ENCODE peak calls at places on chromosomes 2 and 18, in nine cellular contexts. K is A673, S is ovary, U is OCI-LY7, Z is epithelial cell of esophagus, R is dorsolateral prefrontal cortex, P is AG04449, B is osteocyte, O is neural crest cell. N is an unnamed sample.

GRCh38 chr2:38508311-38509039 is 94.3 kb downstream of the HNRNPLL start:
- DNase-seq in P (no peak), O (peak; percentile 88), U (peak; percentile 94), Z (peak; percentile 88), K (peak; percentile 92), B (peak; percentile 93), S (peak; percentile 91), R (peak; percentile 56), N (peak; percentile 92)

GRCh38 chr2:233470839-233471238 is 95.7 kb downstream of the USP40 start:
- DNase-seq in U (no peak), K (no peak), P (no peak), S (peak; percentile 5), B (no peak), O (no peak), R (no peak), Z (no peak), N (peak; percentile 11)

GRCh38 chr2:101277111-101277510 is 24.4 kb downstream of the CNOT11 start:
- DNase-seq in U (no peak), K (no peak), R (no peak), P (no peak), S (no peak), B (no peak), O (no peak), Z (peak; percentile 67), N (no peak)

GRCh38 chr2:231710751-231711676 is 2.7 kb downstream of the PTMA start:
- DNase-seq in O (no peak), U (peak; percentile 33), K (no peak), R (no peak), S (no peak), P (no peak), Z (no peak), B (no peak), N (no peak)

GRCh38 chr2:43100883-43101662 is 125.3 kb downstream of the ZFP36L2 start:
- DNase-seq in O (peak; percentile 87), S (peak; percentile 57), K (peak; percentile 41), B (no peak), P (no peak), Z (peak; percentile 30), R (peak; percentile 93), U (no peak), N (no peak)

GRCh38 chr2:232838406-232838874 is 31.6 kb upstream of the SNORC start:
- DNase-seq in U (peak; percentile 90), O (no peak), R (no peak), K (peak; percentile 47), Z (peak; percentile 24), S (no peak), B (no peak), P (no peak), N (no peak)

GRCh38 chr18:49920731-49921130 is 107.4 kb upstream of the ACAA2 start:
- DNase-seq in B (no peak), O (no peak), P (no peak), K (peak; percentile 75), Z (peak; percentile 34), R (no peak), S (no peak), U (no peak), N (no peak)

GRCh38 chr18:68843467-68844089 is 45.7 kb downstream of the CCDC102B start:
- DNase-seq in K (no peak), R (no peak), B (no peak), S (no peak), P (no peak), O (no peak), U (no peak), Z (no peak), N (no peak)

GRCh38 chr2:191677646-191678436 is at the start of gene NABP1:
- DNase-seq in P (peak; percentile 83), B (peak; percentile 99), Z (peak; percentile 99), U (peak; percentile 97), O (peak; percentile 93), K (peak; percentile 98), R (peak; percentile 98), S (peak; percentile 99), N (peak; percentile 96)

GRCh38 chr2:147663153-147663961 is 181.5 kb upstream of the ACVR2A start:
- DNase-seq in R (no peak), O (no peak), S (no peak), K (no peak), Z (no peak), P (no peak), U (no peak), B (no peak), N (no peak)

GRCh38 chr2:65146067-65146466 is 16.2 kb upstream of the RAB1A start:
- DNase-seq in B (no peak), O (no peak), K (no peak), U (no peak), R (no peak), S (no peak), P (no peak), Z (no peak), N (no peak)

GRCh38 chr2:98903767-98904485 is 32.1 kb downstream of the CRACDL start:
- DNase-seq in U (no peak), B (peak; percentile 73), R (no peak), O (no peak), S (no peak), P (no peak), K (peak; percentile 53), Z (no peak), N (no peak)

GRCh38 chr2:230592775-230593174 is 119.9 kb upstream of the CAB39 start:
- DNase-seq in R (no peak), B (no peak), Z (no peak), P (no peak), O (no peak), K (no peak), U (no peak), S (no peak), N (no peak)

GRCh38 chr2:215619989-215620388 is 184.1 kb upstream of the FN1 start:
- DNase-seq in K (no peak), S (no peak), P (no peak), O (no peak), B (no peak), U (no peak), Z (peak; percentile 29), R (peak; percentile 44), N (no peak)

GRCh38 chr18:33901894-33902512 is 322.7 kb downstream of the NOL4 start:
- DNase-seq in S (no peak), P (no peak), U (peak; percentile 43), K (no peak), Z (no peak), B (no peak), O (no peak), R (no peak), N (no peak)

GRCh38 chr2:144875996-144876395 is 356.1 kb upstream of the ZEB2 start:
- DNase-seq in K (no peak), P (peak; percentile 46), O (no peak), Z (no peak), B (no peak), S (no peak), R (no peak), U (no peak), N (no peak)

GRCh38 chr2:60532421-60532820 is 21.0 kb downstream of the BCL11A start:
- DNase-seq in B (no peak), S (no peak), P (no peak), K (no peak), O (no peak), R (no peak), U (no peak), Z (no peak), N (no peak)

GRCh38 chr2:60533114-60534033 is 20.1 kb downstream of the BCL11A start:
- DNase-seq in B (no peak), R (no peak), O (no peak), U (no peak), S (no peak), Z (peak; percentile 81), K (no peak), P (no peak), N (no peak)

GRCh38 chr2:60531638-60532216 is 21.7 kb downstream of the BCL11A start:
- DNase-seq in R (no peak), S (no peak), K (no peak), O (no peak), P (no peak), U (no peak), B (no peak), Z (no peak), N (no peak)

GRCh38 chr2:60535392-60536312 is 17.8 kb downstream of the BCL11A start:
- DNase-seq in Z (no peak), K (no peak), P (no peak), R (no peak), S (no peak), O (no peak), U (no peak), B (no peak), N (no peak)

GRCh38 chr2:60534034-60534393 is 19.4 kb downstream of the BCL11A start:
- DNase-seq in Z (no peak), U (no peak), K (no peak), R (no peak), S (no peak), P (no peak), O (no peak), B (no peak), N (no peak)
- TF ChIP-seq CTCF in Z (peak; percentile 29), U (peak; percentile 14), K (no peak), R (no peak), S (no peak), P (no peak), O (peak; percentile 25), B (no peak), N (no peak)

DNA sequence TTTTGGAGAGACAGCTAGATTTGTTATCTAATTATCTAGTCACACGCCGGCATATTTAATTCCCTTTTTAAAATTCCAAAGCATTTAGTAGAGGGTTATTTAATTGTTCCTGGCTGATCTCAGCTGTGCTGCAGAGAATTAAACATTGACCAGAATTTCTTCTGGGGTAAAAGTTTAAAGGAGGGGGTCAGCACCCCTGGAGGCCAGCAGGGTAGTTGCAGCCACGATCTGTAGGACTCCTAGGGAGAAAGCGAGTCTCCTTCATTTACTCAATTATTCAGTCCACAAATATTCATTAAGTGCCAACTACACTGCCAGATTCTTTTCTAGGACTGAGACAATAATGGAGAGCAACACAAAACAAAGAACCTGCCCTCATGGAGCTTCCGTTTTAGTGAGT is 294.3 kb downstream of the RDH14 start:
- DNase-seq in U (no peak), B (no peak), P (no peak), S (no peak), O (no peak), Z (no peak), K (no peak), R (no peak), N (no peak)
- TF ChIP-seq CTCF in U (peak; percentile 56), B (no peak), P (no peak), S (no peak), O (peak; percentile 38), Z (peak; percentile 10), K (peak; percentile 35), R (peak; percentile 14), N (no peak)

GRCh38 chr2:74428675-74429074 is 7.1 kb downstream of the WDR54 start:
- DNase-seq in S (no peak), U (no peak), O (no peak), P (no peak), Z (no peak), B (no peak), K (no peak), R (peak; percentile 26), N (no peak)
- TF ChIP-seq CTCF in S (no peak), U (no peak), O (no peak), P (no peak), Z (no peak), B (no peak), K (no peak), R (no peak), N (no peak)

GRCh38 chr18:5237723-5238370 is 40.8 kb upstream of the AKAIN1 start:
- DNase-seq in K (peak; percentile 90), S (peak; percentile 84), R (peak; percentile 93), B (peak; percentile 95), Z (peak; percentile 93), U (peak; percentile 89), P (peak; percentile 42), O (peak; percentile 80), N (peak; percentile 58)
- TF ChIP-seq CTCF in K (no peak), S (peak; percentile 49), R (peak; percentile 32), B (peak; percentile 37), Z (no peak), U (peak; percentile 40), P (no peak), O (peak; percentile 34), N (no peak)